ENCODE peak calls at places on chromosomes 4 and X, in five cellular contexts. E is endothelial cell of umbilical vein, V is fibroblast of lung, W is PC-3, Y is adipocyte. O is an unnamed sample. For H3K4me1, the result is how much of the 10 kb centered on the place peaks cover.

GRCh38 chr4:24611575-24611974 is 27.2 kb upstream of the DHX15 start:
- DNase-seq in E (no peak), Y (no peak), V (no peak), W (no peak), O (no peak)

GRCh38 chrX:13489451-13489850 is 80.0 kb upstream of the EGFL6 start:
- DNase-seq in Y (peak), V (peak), W (peak), E (peak), O (no peak)

GRCh38 chr4:19615086-19615689 is 636.5 kb upstream of the SLIT2 start:
- DNase-seq in V (peak), E (no peak), W (no peak), Y (no peak), O (no peak)

GRCh38 chrX:3788494-3789233 is 75.2 kb upstream of the PRKX start:
- DNase-seq in V (no peak), W (no peak), Y (no peak), E (no peak), O (peak)

GRCh38 chrX:54633641-54634040 is 103.6 kb downstream of the GNL3L start:
- DNase-seq in E (peak), W (no peak), Y (peak), V (peak), O (peak)

GRCh38 chr4:38856046-38856445 is 571 bp downstream of the TLR6 start:
- DNase-seq in V (no peak), Y (no peak), E (no peak), W (no peak), O (no peak)

GRCh38 chr4:98491862-98492554 is 166.4 kb downstream of the TSPAN5 start:
- DNase-seq in E (no peak), W (no peak), Y (peak), V (peak), O (peak)

GRCh38 chr4:113761682-113762060 is at the start of gene CAMK2D:
- DNase-seq in Y (peak), E (peak), W (peak), V (peak), O (peak)

GRCh38 chrX:74383611-74384010 is 37.7 kb upstream of the SLC16A2 start:
- DNase-seq in E (peak), V (peak), W (peak), Y (peak), O (peak)

GRCh38 chrX:78997870-78998558 is 52.8 kb downstream of the P2RY10 start:
- DNase-seq in E (no peak), V (no peak), W (no peak), Y (no peak), O (no peak)

GRCh38 chr4:183905593-183906485 is 732 bp downstream of the STOX2 start:
- DNase-seq in Y (peak), V (peak), W (peak), E (peak), O (peak)

GRCh38 chr4:42566835-42567234 is 90.1 kb downstream of the ATP8A1 start:
- DNase-seq in E (no peak), V (no peak), W (no peak), Y (no peak), O (no peak)

GRCh38 chr4:153074501-153075255 is 129.6 kb upstream of the TRIM2 start:
- DNase-seq in E (no peak), Y (peak), W (no peak), V (peak), O (no peak)

GRCh38 chrX:8607326-8607725 is 124.6 kb downstream of the ANOS1 start:
- DNase-seq in E (peak), Y (no peak), V (peak), W (peak), O (peak)

GRCh38 chr4:54255881-54256280 is 26.8 kb downstream of the PDGFRA start:
- DNase-seq in Y (peak), V (peak), W (peak), E (no peak), O (peak)

GRCh38 chr4:44928785-44929184 is 202.4 kb upstream of the GNPDA2 start:
- DNase-seq in V (no peak), Y (no peak), W (no peak), E (no peak), O (no peak)

GRCh38 chr4:183746305-183747229 is 87.5 kb downstream of the TRAPPC11 start:
- DNase-seq in E (no peak), Y (peak), W (peak), V (no peak), O (no peak)

GRCh38 chr4:80307183-80307735 is 28.3 kb upstream of the CFAP299 start:
- DNase-seq in W (no peak), V (peak), E (peak), Y (peak), O (peak)

GRCh38 chr4:188021548-188022249 is 26.1 kb downstream of the ZFP42 start:
- DNase-seq in Y (no peak), W (peak), E (no peak), V (no peak), O (peak)

GRCh38 chr4:681736-682451 is 7.1 kb downstream of the SLC49A3 start:
- DNase-seq in Y (no peak), W (peak), E (no peak), V (no peak), O (no peak)

GRCh38 chrX:143648705-143649104 is 12.8 kb upstream of the SLITRK4 start:
- DNase-seq in W (peak), Y (no peak), E (no peak), V (no peak), O (peak)

GRCh38 chr4:67151376-67152343 is 393.6 kb downstream of the CENPC start:
- DNase-seq in W (no peak), E (no peak), V (no peak), Y (no peak), O (no peak)

GRCh38 chrX:63421411-63421810 is 70.3 kb upstream of the SPIN4 start:
- DNase-seq in W (no peak), Y (no peak), E (no peak), V (no peak), O (no peak)

GRCh38 chr4:10161840-10162239 is 45.2 kb upstream of the WDR1 start:
- DNase-seq in Y (no peak), E (no peak), V (no peak), W (no peak), O (no peak)

GRCh38 chr4:20916106-20916505 is 215.8 kb downstream of the PACRGL start:
- DNase-seq in V (peak), Y (no peak), E (no peak), W (no peak), O (no peak)

GRCh38 chr4:110088670-110089069 is 109.7 kb downstream of the ELOVL6 start:
- DNase-seq in Y (no peak), V (peak), W (peak), E (no peak), O (peak)

GRCh38 chr4:125420499-125420898 is 105.7 kb downstream of the FAT4 start:
- DNase-seq in Y (no peak), V (peak), W (no peak), E (no peak), O (no peak)

GRCh38 chrX:69027181-69028005 is 137.9 kb downstream of the PJA1 start:
- DNase-seq in Y (peak), E (peak), V (peak), W (peak), O (no peak)

DNA sequence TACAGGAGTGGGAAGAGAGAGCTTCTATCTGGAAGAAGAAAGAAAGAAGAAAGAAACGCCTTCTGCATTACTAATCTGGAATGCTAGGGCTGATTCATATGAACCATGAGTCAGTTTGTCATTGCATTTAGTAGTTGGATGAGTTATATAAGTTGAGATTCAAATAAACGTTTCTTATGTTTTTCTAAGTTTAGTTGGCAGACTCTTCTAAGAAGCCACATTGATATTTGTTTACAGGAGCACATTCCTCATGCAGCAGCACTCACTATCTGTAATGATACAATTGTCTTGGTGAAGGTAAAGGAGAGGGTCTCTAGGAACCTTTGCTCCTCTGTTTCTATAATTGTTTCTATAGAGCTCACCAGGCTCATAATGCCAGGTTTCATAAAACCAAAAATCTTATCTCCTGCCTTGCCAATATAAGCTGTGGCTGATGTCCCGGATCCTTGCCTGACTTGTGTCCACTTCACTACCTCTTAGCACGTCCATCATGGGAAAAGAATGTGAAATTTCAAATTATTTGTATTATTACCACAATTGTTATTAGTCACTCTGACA is 39.5 kb downstream of the HOPX start:
- DNase-seq in V (peak), Y (peak), E (peak), W (peak), O (no peak)
- H3K9ac ChIP-seq in V (no peak), Y (peak), E (peak), W (peak), O (no peak)

GRCh38 chrX:2469196-2469685 is 31.5 kb downstream of the DHRSX start:
- DNase-seq in V (no peak), Y (no peak), W (no peak), E (no peak), O (peak)
- H3K4me1 ChIP-seq in V (under half), Y (under half), W (under half), E (under half), O (under half)

GRCh38 chr4:81492596-81492995 is 20.9 kb upstream of the RASGEF1B start:
- DNase-seq in W (peak), E (no peak), Y (no peak), V (no peak), O (no peak)
- H3K9ac ChIP-seq in W (no peak), E (no peak), Y (no peak), V (no peak), O (no peak)

GRCh38 chr4:7434141-7434765 is 477 bp downstream of the PSAPL1 start:
- DNase-seq in V (no peak), Y (no peak), E (no peak), W (no peak), O (no peak)

GRCh38 chr4:7433376-7434140 is 1.2 kb downstream of the PSAPL1 start:
- DNase-seq in E (no peak), W (no peak), V (no peak), Y (no peak), O (no peak)

GRCh38 chr4:7431696-7432530 is 2.8 kb downstream of the PSAPL1 start:
- DNase-seq in W (peak), V (no peak), E (no peak), Y (no peak), O (no peak)

GRCh38 chr4:7430965-7431695 is 3.6 kb downstream of the PSAPL1 start:
- DNase-seq in V (no peak), E (no peak), W (no peak), Y (no peak), O (no peak)

GRCh38 chr4:7432531-7433375 is 2.0 kb downstream of the PSAPL1 start:
- DNase-seq in Y (no peak), V (no peak), W (no peak), E (no peak), O (no peak)
- H3K4me1 ChIP-seq in Y (under half), V (under half), W (under half), E (under half), O (under half)

GRCh38 chr4:15809473-15809872 is 31.3 kb downstream of the CD38 start:
- DNase-seq in V (no peak), Y (no peak), W (no peak), E (no peak), O (no peak)
- H3K9ac ChIP-seq in V (no peak), Y (no peak), W (no peak), E (no peak), O (no peak)

GRCh38 chr4:119179011-119179410 is 33.5 kb upstream of the USP53 start:
- DNase-seq in E (no peak), V (no peak), Y (no peak), W (no peak), O (no peak)
- H3K4me1 ChIP-seq in E (under half), V (under half), Y (under half), W (under half), O (under half)

GRCh38 chr4:74206088-74206826 is 48.3 kb downstream of the MTHFD2L start:
- DNase-seq in E (no peak), W (no peak), Y (peak), V (peak), O (peak)
- H3K9ac ChIP-seq in E (no peak), W (no peak), Y (peak), V (no peak), O (no peak)

GRCh38 chr4:71006203-71006907 is 12.9 kb downstream of the DCK start:
- DNase-seq in Y (no peak), W (no peak), E (no peak), V (no peak), O (no peak)

GRCh38 chr4:71009796-71010588 is 16.5 kb downstream of the DCK start:
- DNase-seq in W (peak), E (peak), V (peak), Y (peak), O (peak)

GRCh38 chr4:71004281-71004851 is 10.9 kb downstream of the DCK start:
- DNase-seq in E (no peak), Y (no peak), V (no peak), W (no peak), O (peak)

GRCh38 chr4:71011451-71011850 is 18.0 kb downstream of the DCK start:
- DNase-seq in Y (no peak), V (no peak), E (no peak), W (no peak), O (no peak)

DNA sequence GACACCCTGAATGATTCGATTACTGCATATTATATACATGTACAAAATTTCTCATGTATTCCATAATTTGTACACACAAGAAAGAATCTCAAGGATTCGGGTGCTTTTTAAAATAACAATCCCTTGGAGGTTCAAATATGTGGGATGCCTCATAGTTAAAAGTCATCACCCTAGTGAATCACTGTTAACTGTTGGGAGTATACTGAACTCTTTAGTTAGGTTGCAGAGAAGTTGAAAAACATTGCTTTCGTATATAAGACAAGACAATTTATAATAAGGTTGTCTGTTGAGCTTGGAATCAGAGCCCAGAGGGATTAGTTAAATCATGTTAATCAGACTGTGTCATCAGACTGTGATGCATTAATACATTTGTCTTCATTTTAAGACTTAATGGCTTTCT is 15.6 kb downstream of the DCK start:
- DNase-seq in E (no peak), Y (peak), V (peak), W (no peak), O (no peak)
- H3K4me1 ChIP-seq in E (under half), Y (under half), V (under half), W (under half), O (under half)

O was measured in mesendoderm.